ENCODE peak calls at places on chromosomes 2 and 18, in four cellular contexts. M is activated effector memory CD4-positive, alpha-beta T cell treated with anti-CD3 and anti-CD28 coated beads, Interleukin-2, amount 50 U/mL, for 16 hours; Y is activated naive CD8-positive, alpha-beta T cell treated with anti-CD3 and anti-CD28 coated beads, Interleukin-2, amount 50 U/mL, for 24 hours; I is dorsolateral prefrontal cortex. G is an unnamed sample.

GRCh38 chr2:175207741-175208438 is 26.4 kb upstream of the ATP5MC3 start:
- DNase-seq in M (no peak), Y (no peak), I (peak), G (no peak)

GRCh38 chr2:106709229-106709628 is 176.7 kb downstream of the ST6GAL2 start:
- DNase-seq in M (no peak), Y (no peak), I (no peak), G (no peak)

GRCh38 chr2:150587547-150588209 is 100.2 kb upstream of the RND3 start:
- DNase-seq in M (no peak), Y (no peak), I (no peak), G (peak)

GRCh38 chr2:240398711-240399267 is 36.7 kb upstream of the GPC1 start:
- DNase-seq in M (peak), Y (no peak), I (no peak), G (no peak)

GRCh38 chr2:68751397-68752339 is 17.1 kb downstream of the ARHGAP25 start:
- DNase-seq in M (peak), Y (peak), I (peak), G (peak)

GRCh38 chr2:88503771-88504170 is 51.3 kb upstream of the FOXI3 start:
- DNase-seq in M (no peak), Y (no peak), I (no peak), G (no peak)

GRCh38 chr2:213157242-213157641 is 5.8 kb upstream of the IKZF2 start:
- DNase-seq in M (no peak), Y (no peak), I (no peak), G (no peak)

GRCh38 chr18:56550121-56550520 is 88.3 kb downstream of the TXNL1 start:
- DNase-seq in M (no peak), Y (no peak), I (no peak), G (no peak)

GRCh38 chr18:3207565-3207964 is 12.2 kb downstream of the MYOM1 start:
- DNase-seq in M (no peak), Y (no peak), I (no peak), G (no peak)

GRCh38 chr18:14784133-14784532 is 36.2 kb downstream of the ANKRD30B start:
- DNase-seq in M (no peak), Y (no peak), I (no peak), G (no peak)

GRCh38 chr2:73837847-73838585 is 9.3 kb downstream of the STAMBP start:
- DNase-seq in M (no peak), Y (no peak), I (no peak), G (no peak)

GRCh38 chr18:47561316-47561715 is 309.9 kb upstream of the SKOR2 start:
- DNase-seq in M (no peak), Y (no peak), I (no peak), G (no peak)